ENCODE peak calls at places on chromosomes 12 and 14, in ten cellular contexts. X is WERI-Rb-1, T is thoracic aorta, S is A549, K is PC-3, W is OCI-LY7, E is heart right ventricle, O is right lobe of liver, G is fibroblast of lung, V is lung. Q is an unnamed sample.

GRCh38 chr14:35337557-35338255 is 45.5 kb downstream of the PSMA6 start:
- DNase-seq in X (no peak), T (no peak), S (no peak), K (no peak), W (no peak), E (no peak), O (peak), G (no peak), V (peak), Q (no peak)

GRCh38 chr12:74538491-74539258 is 1.0 kb downstream of the ATXN7L3B start:
- DNase-seq in X (no peak), T (no peak), S (no peak), K (peak), W (peak), E (no peak), O (no peak), G (peak), V (no peak), Q (no peak)

GRCh38 chr12:132505852-132506219 is 15.9 kb downstream of the FBRSL1 start:
- DNase-seq in X (no peak), T (no peak), S (no peak), K (no peak), W (no peak), E (no peak), O (no peak), G (no peak), V (no peak), Q (no peak)

GRCh38 chr14:100608064-100608463 is 20.8 kb upstream of the BEGAIN start:
- DNase-seq in X (no peak), T (no peak), S (no peak), K (no peak), W (no peak), E (no peak), O (no peak), G (no peak), V (no peak), Q (no peak)

GRCh38 chr12:55724226-55724939 is 4.2 kb downstream of the RDH5 start:
- DNase-seq in X (peak), T (no peak), S (peak), K (peak), W (peak), E (peak), O (peak), G (peak), V (peak), Q (peak)

GRCh38 chr14:72970058-72970630 is 43.9 kb downstream of the DCAF4 start:
- DNase-seq in X (no peak), T (no peak), S (no peak), K (no peak), W (no peak), E (peak), O (no peak), G (no peak), V (no peak), Q (no peak)

GRCh38 chr14:92471919-92472318 is 41.7 kb upstream of the RIN3 start:
- DNase-seq in X (no peak), T (no peak), S (peak), K (peak), W (no peak), E (no peak), O (no peak), G (peak), V (no peak), Q (no peak)

GRCh38 chr12:123006977-123007376 is 26.5 kb downstream of the ARL6IP4 start:
- DNase-seq in X (no peak), T (no peak), S (no peak), K (no peak), W (no peak), E (no peak), O (no peak), G (peak), V (no peak), Q (no peak)

GRCh38 chr12:49633703-49634311 is 10.4 kb downstream of the PRPF40B start:
- DNase-seq in X (no peak), T (no peak), S (no peak), K (no peak), W (no peak), E (no peak), O (no peak), G (no peak), V (no peak), Q (no peak)

GRCh38 chr12:22046090-22046967 is at the start of gene CMAS:
- DNase-seq in X (peak), T (peak), S (peak), K (peak), W (peak), E (peak), O (peak), G (peak), V (peak), Q (peak)

GRCh38 chr14:89947344-89947743 is 7.2 kb downstream of the EFCAB11 start:
- DNase-seq in X (no peak), T (no peak), S (no peak), K (no peak), W (no peak), E (no peak), O (no peak), G (no peak), V (no peak), Q (no peak)

GRCh38 chr12:4243098-4243795 is 30.3 kb upstream of the CCND2 start:
- DNase-seq in X (no peak), T (no peak), S (no peak), K (no peak), W (no peak), E (no peak), O (no peak), G (no peak), V (no peak), Q (no peak)
- H3K4me3 ChIP-seq in X (no peak), T (no peak), S (no peak), K (no peak), W (no peak), E (no peak), O (no peak), G (no peak), V (no peak), Q (no peak)

GRCh38 chr14:21093769-21094681 is 4.4 kb downstream of the ZNF219 start:
- DNase-seq in X (peak), T (no peak), S (no peak), K (no peak), W (no peak), E (no peak), O (no peak), G (peak), V (no peak), Q (no peak)
- TF ChIP-seq CTCF in X (peak), T (no peak), S (no peak), K (no peak), W (no peak), E (no peak), O (no peak), G (no peak), V (no peak), Q (no peak)

GRCh38 chr12:6462234-6462995 is 8.1 kb downstream of the VAMP1 start:
- DNase-seq in X (no peak), T (no peak), S (no peak), K (no peak), W (no peak), E (no peak), O (no peak), G (no peak), V (no peak), Q (no peak)
- H3K27ac ChIP-seq in X (no peak), T (no peak), S (no peak), K (no peak), W (peak), E (peak), O (peak), G (no peak), V (no peak), Q (peak)

DNA sequence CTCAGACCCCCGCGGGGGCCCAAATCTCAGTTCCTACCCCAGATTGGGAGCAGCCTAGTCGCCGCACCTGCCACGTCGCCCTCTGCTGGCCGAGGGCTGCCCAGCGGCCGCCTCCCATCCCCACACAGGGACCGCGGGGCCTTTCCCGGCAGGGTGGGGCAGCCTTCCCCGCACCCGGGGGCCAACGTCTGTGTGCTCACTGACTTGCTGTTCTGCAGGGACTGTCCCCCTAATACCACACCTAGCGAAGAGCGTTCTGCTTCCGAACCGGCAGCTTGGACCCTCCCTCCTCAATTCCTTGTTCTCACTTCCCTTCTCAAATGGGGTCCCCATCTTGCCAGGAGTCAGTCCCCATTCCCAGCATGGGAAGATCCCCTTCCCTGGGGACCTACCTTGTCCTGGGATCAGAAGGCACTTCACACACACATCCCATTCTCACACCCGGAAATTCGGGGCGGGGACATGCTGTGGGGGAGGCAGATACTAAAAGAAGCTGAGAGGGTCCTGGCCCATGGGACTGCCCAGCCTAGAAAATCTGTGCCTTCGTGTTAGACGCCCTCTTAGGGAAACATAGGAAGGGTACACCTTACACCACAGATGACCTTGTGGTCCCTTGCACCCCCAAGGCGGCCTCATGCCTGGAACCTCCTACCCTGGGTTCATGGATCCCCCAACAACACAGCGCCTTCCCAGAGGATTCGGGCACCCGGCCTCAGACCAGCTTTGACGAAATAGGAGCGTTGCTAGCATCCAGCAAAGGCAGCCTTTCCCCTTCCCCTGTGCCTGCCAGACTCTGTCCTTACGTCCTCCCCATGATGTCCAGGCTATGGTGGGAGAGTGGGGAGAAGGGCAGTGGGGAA is 16.4 kb downstream of the ACVRL1 start:
- DNase-seq in X (peak), T (no peak), S (peak), K (peak), W (peak), E (peak), O (peak), G (no peak), V (peak), Q (peak)
- H3K4me3 ChIP-seq in X (no peak), T (peak), S (no peak), K (no peak), W (no peak), E (peak), O (peak), G (no peak), V (no peak), Q (peak)

GRCh38 chr12:110704750-110705149 is 15.8 kb upstream of the HVCN1 start:
- DNase-seq in X (peak), T (no peak), S (peak), K (peak), W (peak), E (no peak), O (no peak), G (no peak), V (no peak), Q (no peak)
- TF ChIP-seq CTCF in X (peak), T (no peak), S (peak), K (peak), W (peak), E (no peak), O (peak), G (no peak), V (no peak), Q (no peak)

GRCh38 chr14:103846008-103846568 is 1.3 kb downstream of the PPP1R13B start:
- DNase-seq in X (no peak), T (no peak), S (no peak), K (no peak), W (no peak), E (no peak), O (no peak), G (no peak), V (no peak), Q (no peak)
- H3K27ac ChIP-seq in X (no peak), T (no peak), S (no peak), K (no peak), W (no peak), E (peak), O (no peak), G (no peak), V (peak), Q (no peak)

DNA sequence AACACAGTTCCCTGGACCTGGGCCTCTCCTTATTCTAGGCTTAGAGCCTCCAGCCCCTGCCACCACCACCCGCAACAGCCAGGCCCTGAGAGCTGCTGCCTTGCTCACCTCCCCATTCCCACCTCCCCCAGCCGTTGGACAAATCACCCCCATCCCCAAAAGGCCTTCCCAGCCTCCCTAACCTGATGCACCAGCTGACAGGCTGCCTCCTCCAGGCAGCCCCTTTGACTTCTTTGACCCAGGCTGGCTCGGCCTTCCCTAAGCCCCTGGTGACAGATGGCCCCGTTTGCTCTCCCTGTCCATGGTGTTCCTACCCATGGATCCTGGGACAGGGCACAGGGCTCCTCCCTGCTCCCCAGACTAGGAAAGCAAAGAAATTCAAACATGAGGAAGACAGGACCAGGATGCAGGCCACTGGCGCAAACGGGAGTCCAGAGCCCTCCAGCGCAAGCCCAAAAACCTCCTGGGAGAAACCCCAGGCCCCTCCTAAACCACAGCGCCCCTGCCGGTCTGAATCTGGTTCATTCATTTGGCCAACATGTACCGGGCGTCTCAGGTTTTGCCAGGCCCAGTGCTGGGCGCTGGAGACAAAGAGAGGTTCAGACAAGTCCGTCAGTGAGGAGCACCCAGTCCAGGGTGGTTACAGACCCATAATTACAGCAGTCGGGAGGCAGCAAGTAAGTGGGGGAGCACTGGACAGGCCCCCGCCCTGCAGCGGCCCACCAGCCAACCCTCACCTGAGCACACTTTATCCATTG is 2.4 kb downstream of the AKT1 start:
- DNase-seq in X (no peak), T (no peak), S (no peak), K (no peak), W (no peak), E (no peak), O (no peak), G (no peak), V (no peak), Q (no peak)
- H3K4me3 ChIP-seq in X (no peak), T (peak), S (no peak), K (peak), W (no peak), E (no peak), O (no peak), G (no peak), V (no peak), Q (no peak)

DNA sequence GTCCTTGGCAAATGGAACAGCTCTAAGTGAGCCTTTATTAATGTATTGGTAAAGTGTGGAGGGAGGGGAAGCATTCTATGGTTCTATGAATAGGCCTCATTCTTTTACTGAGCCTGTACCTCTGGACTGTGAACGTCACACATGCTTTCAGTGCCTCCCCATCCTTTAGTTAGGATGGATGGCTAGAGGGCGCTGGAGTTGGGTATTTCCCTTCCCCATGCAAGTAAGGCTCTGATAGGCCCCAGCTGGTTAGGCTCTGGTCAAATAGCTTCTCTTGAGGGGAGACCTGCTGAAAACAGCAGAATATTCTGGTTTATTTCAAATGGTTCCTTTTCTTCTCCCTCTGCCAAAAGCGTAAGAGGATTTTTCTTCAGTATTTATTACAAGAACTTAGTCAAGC is 860.9 kb upstream of the MDGA2 start:
- DNase-seq in X (peak), T (no peak), S (no peak), K (peak), W (peak), E (no peak), O (no peak), G (no peak), V (no peak), Q (no peak)
- TF ChIP-seq CTCF in X (peak), T (no peak), S (no peak), K (peak), W (no peak), E (no peak), O (no peak), G (no peak), V (no peak), Q (no peak)